ENCODE peak calls at places on chromosomes 16 and 17, in six cellular contexts. C is GM12891, J is K562, U is GM12878, V is HepG2, M is H1. N is an unnamed sample.

GRCh38 chr16:87708181-87708580 is 57.6 kb downstream of the KLHDC4 start:
- DNase-seq in C (no peak), J (no peak), U (no peak), V (no peak), M (no peak), N (no peak)

GRCh38 chr16:82636958-82637357 is 10.2 kb downstream of the CDH13 start:
- DNase-seq in C (no peak), J (no peak), U (no peak), V (no peak), M (no peak), N (no peak)

GRCh38 chr16:31427441-31428276 is 501 bp downstream of the COX6A2 start:
- DNase-seq in C (no peak), J (peak; percentile 89), U (no peak), V (no peak), M (peak; percentile 61), N (no peak)

GRCh38 chr16:73781297-73781696 is 515.3 kb upstream of the PSMD7 start:
- DNase-seq in C (no peak), J (no peak), U (no peak), V (no peak), M (no peak), N (no peak)

GRCh38 chr16:30369091-30369937 is 980 bp downstream of the TBC1D10B start:
- DNase-seq in C (no peak), J (peak; percentile 8), U (no peak), V (no peak), M (peak; percentile 58), N (no peak)

GRCh38 chr17:74818306-74818705 is 41.4 kb downstream of the GRIN2C start:
- DNase-seq in C (no peak), J (peak; percentile 40), U (no peak), V (no peak), M (no peak), N (no peak)

GRCh38 chr17:27466748-27467375 is 10.6 kb downstream of the KSR1 start:
- DNase-seq in C (peak; percentile 55), J (no peak), U (peak; percentile 87), V (no peak), M (no peak), N (peak; percentile 65)

GRCh38 chr17:3593384-3593783 is 15.8 kb downstream of the TRPV1 start:
- DNase-seq in C (no peak), J (no peak), U (no peak), V (no peak), M (no peak), N (no peak)

GRCh38 chr16:65910291-65910690 is 456.2 kb upstream of the CDH5 start:
- DNase-seq in C (no peak), J (no peak), U (no peak), V (no peak), M (no peak), N (no peak)

GRCh38 chr17:60060474-60060873 is 18.2 kb downstream of the HEATR6 start:
- DNase-seq in C (no peak), J (no peak), U (no peak), V (no peak), M (no peak), N (no peak)

GRCh38 chr17:81621494-81622230 is 15.2 kb downstream of the NPLOC4 start:
- DNase-seq in C (no peak), J (no peak), U (no peak), V (no peak), M (no peak), N (no peak)

GRCh38 chr16:81261049-81261648 is 22.7 kb downstream of the BCO1 start:
- DNase-seq in C (no peak), J (peak; percentile 80), U (no peak), V (peak; percentile 36), M (peak; percentile 60), N (peak; percentile 23)

GRCh38 chr17:79630120-79630519 is 19.3 kb upstream of the RBFOX3 start:
- DNase-seq in C (no peak), J (no peak), U (no peak), V (no peak), M (peak; percentile 30), N (peak; percentile 5)

GRCh38 chr17:28812980-28813377 is 29.6 kb downstream of the FAM222B start:
- DNase-seq in C (no peak), J (no peak), U (no peak), V (no peak), M (no peak), N (no peak)

GRCh38 chr17:7932949-7933348 is 943 bp downstream of the CNTROB start:
- DNase-seq in C (no peak), J (peak; percentile 66), U (no peak), V (peak; percentile 21), M (peak; percentile 46), N (peak; percentile 52)

GRCh38 chr17:1896243-1897163 is 66.7 kb downstream of the RPA1 start:
- DNase-seq in C (peak; percentile 40), J (no peak), U (peak; percentile 17), V (peak; percentile 10), M (no peak), N (peak; percentile 35)

GRCh38 chr16:88084881-88085280 is 133.6 kb downstream of the BANP start:
- DNase-seq in C (no peak), J (no peak), U (no peak), V (no peak), M (no peak), N (no peak)

GRCh38 chr17:65438708-65439294 is 122.6 kb downstream of the AXIN2 start:
- DNase-seq in C (no peak), J (no peak), U (no peak), V (peak; percentile 83), M (no peak), N (no peak)

GRCh38 chr17:31654936-31655335 is 204.1 kb downstream of the COPRS start:
- DNase-seq in C (no peak), J (no peak), U (no peak), V (no peak), M (no peak), N (no peak)

GRCh38 chr16:29007865-29008593 is 23.2 kb downstream of the LAT start:
- DNase-seq in C (no peak), J (peak; percentile 47), U (no peak), V (no peak), M (no peak), N (no peak)

GRCh38 chr17:40099627-40100418 is 566 bp downstream of the NR1D1 start:
- DNase-seq in C (no peak), J (no peak), U (no peak), V (no peak), M (no peak), N (no peak)

GRCh38 chr17:76714822-76715461 is 4.2 kb upstream of the MXRA7 start:
- DNase-seq in C (no peak), J (peak; percentile 47), U (no peak), V (no peak), M (peak; percentile 92), N (no peak)

DNA sequence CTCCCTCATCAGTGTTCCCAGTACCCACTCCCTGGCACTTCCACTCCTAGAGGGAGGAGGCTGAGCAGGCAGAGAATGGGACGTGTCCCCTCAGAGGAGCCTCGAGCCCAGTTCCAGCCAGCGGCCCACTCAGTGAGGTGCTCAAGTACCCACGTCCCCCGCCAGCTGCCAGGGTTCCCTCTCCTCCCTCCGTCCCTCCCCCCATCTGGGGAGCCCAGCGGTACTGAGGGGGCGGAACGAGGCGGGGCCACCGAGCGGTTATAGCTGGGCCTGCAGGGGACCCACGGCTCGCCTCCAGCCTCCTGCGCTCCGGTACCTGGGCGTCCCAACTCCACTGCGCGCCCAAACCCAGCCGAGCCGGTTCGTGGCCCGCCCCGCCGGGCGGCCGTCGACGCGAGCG is at the start of gene NPW:
- DNase-seq in C (no peak), J (peak; percentile 64), U (no peak), V (no peak), M (peak; percentile 78), N (no peak)
- TF ChIP-seq TAF1 in C (no peak), J (no peak), U (no peak), V (no peak), M (no peak), N (no peak)

GRCh38 chr17:44210342-44211192 is 8.9 kb downstream of the UBTF start:
- DNase-seq in C (peak; percentile 96), J (peak; percentile 83), U (no peak), V (no peak), M (peak; percentile 97), N (peak; percentile 99)
- TF ChIP-seq POLR2A in C (no peak), J (peak; percentile 13), U (peak; percentile 79), V (no peak), M (peak; percentile 19), N (peak; percentile 61)

DNA sequence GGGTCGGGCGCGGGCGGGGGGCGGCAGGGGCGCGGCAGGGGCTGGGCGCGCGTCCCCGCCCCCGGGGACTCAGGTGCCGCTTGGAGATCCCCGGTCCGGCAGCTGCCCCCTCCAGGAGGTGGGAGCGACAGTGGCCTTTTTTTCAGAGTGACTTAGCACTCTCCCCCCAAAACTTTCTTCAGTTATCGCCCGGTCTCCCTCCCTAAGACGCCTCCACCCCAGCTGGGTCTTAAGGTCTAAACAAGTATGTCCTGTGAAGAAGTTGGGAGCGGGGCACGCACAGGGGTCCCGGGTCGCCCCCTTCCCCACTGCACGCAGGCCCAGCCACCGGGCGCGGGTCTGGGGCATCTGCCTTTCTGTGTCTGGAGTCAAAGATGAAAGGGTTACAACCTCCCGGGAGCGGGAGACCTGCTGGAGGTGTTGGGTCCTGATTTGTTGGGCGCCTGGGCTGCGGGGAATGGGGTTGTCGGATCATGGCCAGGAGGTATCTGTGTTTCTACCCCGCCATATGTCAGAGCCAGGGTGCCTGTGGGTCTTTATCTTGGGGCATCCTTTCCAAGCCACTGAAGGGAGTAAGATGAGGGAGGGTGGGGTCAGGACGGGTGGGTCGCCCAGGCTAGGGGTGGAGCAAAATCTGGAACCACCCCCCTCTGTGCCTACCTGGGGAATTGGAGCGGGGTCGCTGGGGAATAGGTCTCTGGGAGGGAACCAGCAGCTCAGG is 748 bp downstream of the FMNL1 start:
- DNase-seq in C (no peak), J (peak; percentile 79), U (no peak), V (no peak), M (no peak), N (peak; percentile 44)
- TF ChIP-seq POLR2AphosphoS5 in C (no peak), J (no peak), U (peak; percentile 33), V (no peak), M (no peak), N (no peak)

GRCh38 chr16:89384282-89384681 is 106.1 kb downstream of the ANKRD11 start:
- DNase-seq in C (no peak), J (no peak), U (no peak), V (no peak), M (no peak), N (no peak)

GRCh38 chr16:89380681-89381080 is 109.7 kb downstream of the ANKRD11 start:
- DNase-seq in C (no peak), J (no peak), U (no peak), V (no peak), M (no peak), N (no peak)

GRCh38 chr16:89385712-89386111 is 104.6 kb downstream of the ANKRD11 start:
- DNase-seq in C (no peak), J (no peak), U (no peak), V (no peak), M (no peak), N (no peak)

GRCh38 chr16:89381788-89382187 is 108.6 kb downstream of the ANKRD11 start:
- DNase-seq in C (no peak), J (no peak), U (no peak), V (no peak), M (no peak), N (no peak)

GRCh38 chr16:89383095-89384003 is 107.0 kb downstream of the ANKRD11 start:
- DNase-seq in C (peak; percentile 59), J (peak; percentile 75), U (no peak), V (peak; percentile 45), M (no peak), N (no peak)
- TF ChIP-seq TAF1 in C (no peak), J (no peak), U (no peak), V (no peak), M (no peak), N (no peak)

GRCh38 chr17:17667947-17668346 is 13.3 kb upstream of the RAI1 start:
- DNase-seq in C (no peak), J (no peak), U (no peak), V (no peak), M (no peak), N (no peak)
- TF ChIP-seq POLR2A in C (no peak), J (no peak), U (no peak), V (no peak), M (no peak), N (no peak)

N was measured in GM12892.